ENCODE peak calls at places on chromosome 1, in nine cellular contexts. O, X, P, W, V, N, Z, T and D are unnamed samples.

GRCh38 chr1:208213786-208214185 is 30.4 kb downstream of the PLXNA2 start:
- DNase-seq in O (no peak), X (no peak), P (no peak), W (no peak), V (no peak), N (no peak), Z (no peak), T (no peak), D (no peak)

GRCh38 chr1:39110325-39110851 is 84.2 kb downstream of the NDUFS5 start:
- DNase-seq in O (no peak), X (no peak), P (no peak), W (peak; percentile 92), V (no peak), N (peak; percentile 97), Z (no peak), T (no peak), D (no peak)

GRCh38 chr1:1356796-1357401 is 1.5 kb downstream of the MXRA8 start:
- DNase-seq in O (no peak), X (no peak), P (no peak), W (no peak), V (no peak), N (no peak), Z (no peak), T (no peak), D (no peak)

GRCh38 chr1:11714831-11715574 is 20.9 kb upstream of the AGTRAP start:
- DNase-seq in O (no peak), X (no peak), P (no peak), W (no peak), V (no peak), N (no peak), Z (no peak), T (no peak), D (peak; percentile 63)

GRCh38 chr1:117815105-117815812 is 114.2 kb downstream of the GDAP2 start:
- DNase-seq in O (no peak), X (no peak), P (no peak), W (peak; percentile 47), V (no peak), N (peak; percentile 59), Z (no peak), T (no peak), D (no peak)

GRCh38 chr1:182955596-182956588 is 2.9 kb upstream of the SHCBP1L start:
- DNase-seq in O (no peak), X (no peak), P (no peak), W (peak; percentile 78), V (no peak), N (peak; percentile 97), Z (no peak), T (no peak), D (peak; percentile 59)

GRCh38 chr1:66924756-66925557 is at the start of the genes DNAI4 and MIER1:
- DNase-seq in O (peak; percentile 98), X (peak; percentile 99), P (peak; percentile 97), W (peak; percentile 99), V (peak; percentile 98), N (peak; percentile 98), Z (peak; percentile 96), T (peak; percentile 94), D (peak; percentile 98)

GRCh38 chr1:212938846-212939245 is 11.5 kb upstream of the VASH2 start:
- DNase-seq in O (no peak), X (no peak), P (no peak), W (no peak), V (no peak), N (no peak), Z (no peak), T (no peak), D (peak; percentile 36)

GRCh38 chr1:27372808-27373690 is 1.6 kb downstream of the FCN3 start:
- DNase-seq in O (no peak), X (no peak), P (no peak), W (no peak), V (no peak), N (no peak), Z (no peak), T (peak; percentile 64), D (no peak)

GRCh38 chr1:171758011-171758410 is 16.1 kb upstream of the VAMP4 start:
- DNase-seq in O (no peak), X (no peak), P (no peak), W (no peak), V (no peak), N (no peak), Z (no peak), T (no peak), D (no peak)

GRCh38 chr1:46530791-46531409 is 20.5 kb downstream of the KNCN start:
- DNase-seq in O (peak; percentile 71), X (no peak), P (no peak), W (no peak), V (no peak), N (no peak), Z (peak; percentile 51), T (no peak), D (no peak)

GRCh38 chr1:27135920-27136551 is 18.9 kb downstream of the SLC9A1 start:
- DNase-seq in O (no peak), X (no peak), P (no peak), W (no peak), V (no peak), N (peak; percentile 21), Z (no peak), T (peak; percentile 60), D (no peak)

GRCh38 chr1:50023292-50024159 is at the start of gene AGBL4:
- DNase-seq in O (no peak), X (peak; percentile 38), P (peak; percentile 37), W (peak; percentile 8), V (peak; percentile 37), N (peak; percentile 4), Z (peak; percentile 37), T (peak; percentile 87), D (peak; percentile 81)

GRCh38 chr1:146034976-146035469 is 13.5 kb upstream of the HJV start:
- DNase-seq in O (peak; percentile 20), X (no peak), P (no peak), W (peak; percentile 40), V (no peak), N (no peak), Z (peak; percentile 58), T (no peak), D (no peak)

GRCh38 chr1:17168480-17168878 is 36.4 kb upstream of the PADI1 start:
- DNase-seq in O (no peak), X (no peak), P (no peak), W (peak; percentile 56), V (no peak), N (peak; percentile 92), Z (no peak), T (no peak), D (no peak)

GRCh38 chr1:247431643-247432042 is 15.7 kb downstream of the NLRP3 start:
- DNase-seq in O (no peak), X (no peak), P (no peak), W (no peak), V (no peak), N (no peak), Z (no peak), T (no peak), D (no peak)
- TF ChIP-seq CTCF in O (no peak), X (no peak), P (no peak), W (no peak), V (no peak), N (no peak), Z (no peak), T (no peak), D (no peak)

GRCh38 chr1:204216236-204216635 is 2.4 kb upstream of the GOLT1A start:
- DNase-seq in O (no peak), X (no peak), P (no peak), W (no peak), V (no peak), N (no peak), Z (no peak), T (no peak), D (no peak)

GRCh38 chr1:204211021-204211420 is 2.8 kb downstream of the GOLT1A start:
- DNase-seq in O (no peak), X (no peak), P (no peak), W (no peak), V (no peak), N (no peak), Z (no peak), T (no peak), D (no peak)

GRCh38 chr1:204216880-204217647 is 3.3 kb upstream of the GOLT1A start:
- DNase-seq in O (no peak), X (no peak), P (no peak), W (no peak), V (no peak), N (no peak), Z (no peak), T (no peak), D (no peak)

GRCh38 chr1:204212715-204213114 is 1.1 kb downstream of the GOLT1A start:
- DNase-seq in O (no peak), X (no peak), P (no peak), W (no peak), V (no peak), N (no peak), Z (no peak), T (no peak), D (no peak)

GRCh38 chr1:204213668-204214662 is at the start of gene GOLT1A:
- DNase-seq in O (peak; percentile 92), X (peak; percentile 82), P (peak; percentile 64), W (peak; percentile 79), V (peak; percentile 49), N (peak; percentile 84), Z (peak; percentile 97), T (peak; percentile 98), D (peak; percentile 87)
- TF ChIP-seq CTCF in O (no peak), X (no peak), P (peak; percentile 80), W (peak; percentile 78), V (peak; percentile 61), N (peak; percentile 91), Z (peak; percentile 65), T (peak; percentile 57), D (peak; percentile 91)

GRCh38 chr1:225435487-225435886 is 7.6 kb upstream of the LBR start:
- DNase-seq in O (no peak), X (no peak), P (no peak), W (no peak), V (no peak), N (no peak), Z (no peak), T (no peak), D (no peak)
- TF ChIP-seq CTCF in O (no peak), X (no peak), P (no peak), W (no peak), V (no peak), N (no peak), Z (no peak), T (no peak), D (no peak)

GRCh38 chr1:176989754-176990153 is 174.8 kb downstream of the ASTN1 start:
- DNase-seq in O (no peak), X (no peak), P (no peak), W (no peak), V (no peak), N (no peak), Z (no peak), T (no peak), D (no peak)

GRCh38 chr1:176989023-176989422 is 175.5 kb downstream of the ASTN1 start:
- DNase-seq in O (no peak), X (no peak), P (no peak), W (peak; percentile 36), V (no peak), N (peak; percentile 1), Z (no peak), T (no peak), D (no peak)

GRCh38 chr1:176987016-176987415 is 177.5 kb downstream of the ASTN1 start:
- DNase-seq in O (no peak), X (no peak), P (no peak), W (peak; percentile 56), V (no peak), N (peak; percentile 22), Z (no peak), T (no peak), D (no peak)

DNA sequence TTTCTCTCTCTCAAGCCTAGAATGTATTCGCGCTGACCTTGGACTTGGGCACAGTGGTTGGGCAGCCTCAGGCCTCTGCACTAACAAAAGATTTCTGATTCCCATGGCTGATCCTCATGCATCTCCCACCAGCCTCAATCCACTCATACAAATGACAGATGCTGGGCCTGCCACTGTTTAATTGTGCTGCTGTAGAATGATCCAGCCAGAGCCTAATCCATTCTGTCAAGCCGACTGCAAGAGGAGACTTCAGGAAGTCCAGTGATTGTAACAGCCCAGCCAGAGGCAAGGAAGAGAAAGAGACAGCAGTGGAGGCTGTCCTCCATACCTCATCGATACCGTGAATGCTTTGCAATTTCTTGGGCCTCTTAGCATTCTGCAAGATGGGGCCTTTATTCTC is 180.7 kb downstream of the ASTN1 start:
- DNase-seq in O (no peak), X (no peak), P (no peak), W (no peak), V (no peak), N (no peak), Z (no peak), T (no peak), D (peak; percentile 72)
- TF ChIP-seq CTCF in O (no peak), X (no peak), P (no peak), W (no peak), V (no peak), N (no peak), Z (no peak), T (no peak), D (no peak)